ENCODE peak calls at places on chromosomes 11 and 22, in eight cellular contexts. One of them, this sample, is unnamed.

GRCh38 chr22:26975381-26975780 is 318.0 kb downstream of the MIAT start:
- DNase-seq in stomach: no peak
- DNase-seq in Panc1: no peak
- DNase-seq in SK-N-SH: no peak
- DNase-seq in endothelial cell of umbilical vein: no peak
- DNase-seq in HCT116: no peak
- DNase-seq in HepG2: no peak
- DNase-seq in GM12891: no peak
- DNase-seq in this sample: no peak

GRCh38 chr11:15920856-15921629 is 435.3 kb downstream of the SOX6 start:
- DNase-seq in endothelial cell of umbilical vein: no peak
- DNase-seq in GM12891: no peak
- DNase-seq in stomach: no peak
- DNase-seq in HepG2: no peak
- DNase-seq in HCT116: no peak
- DNase-seq in SK-N-SH: no peak
- DNase-seq in Panc1: no peak
- DNase-seq in this sample: no peak

GRCh38 chr11:87148749-87149148 is 111.0 kb downstream of the TMEM135 start:
- DNase-seq in stomach: no peak
- DNase-seq in endothelial cell of umbilical vein: no peak
- DNase-seq in HCT116: no peak
- DNase-seq in GM12891: no peak
- DNase-seq in SK-N-SH: no peak
- DNase-seq in Panc1: no peak
- DNase-seq in HepG2: no peak
- DNase-seq in this sample: no peak

GRCh38 chr22:50406416-50407170 is 63.5 kb downstream of the PPP6R2 start:
- DNase-seq in SK-N-SH: no peak
- DNase-seq in HepG2: no peak
- DNase-seq in endothelial cell of umbilical vein: no peak
- DNase-seq in stomach: no peak
- DNase-seq in HCT116: no peak
- DNase-seq in Panc1: no peak
- DNase-seq in GM12891: no peak
- DNase-seq in this sample: no peak

GRCh38 chr11:47355283-47356128 is 3.0 kb upstream of the MYBPC3 start:
- DNase-seq in HepG2: peak; percentile 86
- DNase-seq in stomach: peak; percentile 97
- DNase-seq in endothelial cell of umbilical vein: peak; percentile 92
- DNase-seq in Panc1: peak; percentile 79
- DNase-seq in SK-N-SH: peak; percentile 93
- DNase-seq in HCT116: peak; percentile 92
- DNase-seq in GM12891: no peak
- DNase-seq in this sample: peak; percentile 97

GRCh38 chr11:121961228-121961860 is 154.7 kb downstream of the BLID start:
- DNase-seq in SK-N-SH: no peak
- DNase-seq in Panc1: no peak
- DNase-seq in stomach: no peak
- DNase-seq in endothelial cell of umbilical vein: no peak
- DNase-seq in GM12891: no peak
- DNase-seq in HepG2: no peak
- DNase-seq in HCT116: no peak
- DNase-seq in this sample: no peak

GRCh38 chr11:77039491-77040400 is 5.5 kb downstream of the B3GNT6 start:
- DNase-seq in Panc1: no peak
- DNase-seq in endothelial cell of umbilical vein: peak; percentile 53
- DNase-seq in HepG2: no peak
- DNase-seq in SK-N-SH: peak; percentile 81
- DNase-seq in stomach: no peak
- DNase-seq in GM12891: peak; percentile 46
- DNase-seq in HCT116: no peak
- DNase-seq in this sample: peak; percentile 74

GRCh38 chr11:35662061-35662648 is 420 bp upstream of the TRIM44 start:
- DNase-seq in stomach: no peak
- DNase-seq in SK-N-SH: peak; percentile 15
- DNase-seq in HCT116: no peak
- DNase-seq in HepG2: peak; percentile 92
- DNase-seq in endothelial cell of umbilical vein: no peak
- DNase-seq in GM12891: peak; percentile 7
- DNase-seq in Panc1: no peak
- DNase-seq in this sample: peak; percentile 19

GRCh38 chr11:106466441-106467190 is 389.2 kb downstream of the AASDHPPT start:
- DNase-seq in stomach: no peak
- DNase-seq in HCT116: no peak
- DNase-seq in Panc1: no peak
- DNase-seq in endothelial cell of umbilical vein: no peak
- DNase-seq in GM12891: no peak
- DNase-seq in HepG2: peak; percentile 36
- DNase-seq in SK-N-SH: no peak
- DNase-seq in this sample: no peak

GRCh38 chr11:120689591-120689990 is 178.0 kb downstream of the GRIK4 start:
- DNase-seq in endothelial cell of umbilical vein: no peak
- DNase-seq in GM12891: no peak
- DNase-seq in HepG2: no peak
- DNase-seq in HCT116: no peak
- DNase-seq in SK-N-SH: no peak
- DNase-seq in stomach: no peak
- DNase-seq in Panc1: no peak
- DNase-seq in this sample: no peak

GRCh38 chr11:83047515-83048225 is 24.0 kb downstream of the RAB30 start:
- DNase-seq in GM12891: no peak
- DNase-seq in endothelial cell of umbilical vein: peak; percentile 79
- DNase-seq in HepG2: no peak
- DNase-seq in Panc1: no peak
- DNase-seq in stomach: no peak
- DNase-seq in HCT116: no peak
- DNase-seq in SK-N-SH: no peak
- DNase-seq in this sample: no peak

GRCh38 chr11:83056204-83056603 is 15.5 kb downstream of the RAB30 start:
- DNase-seq in HepG2: no peak
- DNase-seq in SK-N-SH: no peak
- DNase-seq in HCT116: no peak
- DNase-seq in stomach: no peak
- DNase-seq in GM12891: no peak
- DNase-seq in Panc1: no peak
- DNase-seq in endothelial cell of umbilical vein: peak; percentile 65
- DNase-seq in this sample: no peak

GRCh38 chr11:83054904-83055380 is 16.8 kb downstream of the RAB30 start:
- DNase-seq in HCT116: no peak
- DNase-seq in GM12891: no peak
- DNase-seq in Panc1: no peak
- DNase-seq in HepG2: peak; percentile 24
- DNase-seq in stomach: no peak
- DNase-seq in endothelial cell of umbilical vein: no peak
- DNase-seq in SK-N-SH: no peak
- DNase-seq in this sample: no peak

GRCh38 chr11:83054001-83054400 is 17.7 kb downstream of the RAB30 start:
- DNase-seq in endothelial cell of umbilical vein: no peak
- DNase-seq in SK-N-SH: no peak
- DNase-seq in Panc1: no peak
- DNase-seq in stomach: no peak
- DNase-seq in HepG2: no peak
- DNase-seq in GM12891: no peak
- DNase-seq in HCT116: no peak
- DNase-seq in this sample: no peak

GRCh38 chr11:83051760-83052671 is 19.7 kb downstream of the RAB30 start:
- DNase-seq in HCT116: no peak
- DNase-seq in GM12891: no peak
- DNase-seq in SK-N-SH: no peak
- DNase-seq in stomach: no peak
- DNase-seq in HepG2: no peak
- DNase-seq in Panc1: peak; percentile 84
- DNase-seq in endothelial cell of umbilical vein: peak; percentile 94
- DNase-seq in this sample: no peak
- TF ChIP-seq POLR2AphosphoS5 in HCT116: no peak
- TF ChIP-seq POLR2AphosphoS5 in GM12891: no peak
- TF ChIP-seq POLR2AphosphoS5 in SK-N-SH: peak; percentile 55
- TF ChIP-seq POLR2AphosphoS5 in stomach: peak; percentile 92
- TF ChIP-seq POLR2AphosphoS5 in HepG2: no peak
- TF ChIP-seq POLR2AphosphoS5 in Panc1: peak; percentile 72
- TF ChIP-seq POLR2AphosphoS5 in endothelial cell of umbilical vein: no peak
- TF ChIP-seq POLR2AphosphoS5 in this sample: peak; percentile 79

GRCh38 chr11:83072689-83073242 is 1.1 kb upstream of the RAB30 start:
- DNase-seq in GM12891: no peak
- DNase-seq in SK-N-SH: no peak
- DNase-seq in stomach: no peak
- DNase-seq in HCT116: no peak
- DNase-seq in endothelial cell of umbilical vein: no peak
- DNase-seq in Panc1: no peak
- DNase-seq in HepG2: no peak
- DNase-seq in this sample: no peak
- TF ChIP-seq POLR2AphosphoS5 in GM12891: peak; percentile 42
- TF ChIP-seq POLR2AphosphoS5 in SK-N-SH: peak; percentile 16
- TF ChIP-seq POLR2AphosphoS5 in stomach: no peak
- TF ChIP-seq POLR2AphosphoS5 in HCT116: no peak
- TF ChIP-seq POLR2AphosphoS5 in endothelial cell of umbilical vein: peak; percentile 35
- TF ChIP-seq POLR2AphosphoS5 in Panc1: no peak
- TF ChIP-seq POLR2AphosphoS5 in HepG2: no peak
- TF ChIP-seq POLR2AphosphoS5 in this sample: no peak

GRCh38 chr11:560305-561147 is at the start of the genes LMNTD2 and RASSF7:
- DNase-seq in Panc1: no peak
- DNase-seq in HCT116: peak; percentile 76
- DNase-seq in GM12891: peak; percentile 100
- DNase-seq in SK-N-SH: peak; percentile 100
- DNase-seq in endothelial cell of umbilical vein: peak; percentile 80
- DNase-seq in stomach: peak; percentile 95
- DNase-seq in HepG2: peak; percentile 75
- DNase-seq in this sample: peak; percentile 95
- TF ChIP-seq POLR2AphosphoS5 in Panc1: peak; percentile 75
- TF ChIP-seq POLR2AphosphoS5 in HCT116: peak; percentile 82
- TF ChIP-seq POLR2AphosphoS5 in GM12891: no peak
- TF ChIP-seq POLR2AphosphoS5 in SK-N-SH: peak; percentile 35
- TF ChIP-seq POLR2AphosphoS5 in endothelial cell of umbilical vein: no peak
- TF ChIP-seq POLR2AphosphoS5 in stomach: peak; percentile 82
- TF ChIP-seq POLR2AphosphoS5 in HepG2: peak; percentile 32
- TF ChIP-seq POLR2AphosphoS5 in this sample: peak; percentile 92

DNA sequence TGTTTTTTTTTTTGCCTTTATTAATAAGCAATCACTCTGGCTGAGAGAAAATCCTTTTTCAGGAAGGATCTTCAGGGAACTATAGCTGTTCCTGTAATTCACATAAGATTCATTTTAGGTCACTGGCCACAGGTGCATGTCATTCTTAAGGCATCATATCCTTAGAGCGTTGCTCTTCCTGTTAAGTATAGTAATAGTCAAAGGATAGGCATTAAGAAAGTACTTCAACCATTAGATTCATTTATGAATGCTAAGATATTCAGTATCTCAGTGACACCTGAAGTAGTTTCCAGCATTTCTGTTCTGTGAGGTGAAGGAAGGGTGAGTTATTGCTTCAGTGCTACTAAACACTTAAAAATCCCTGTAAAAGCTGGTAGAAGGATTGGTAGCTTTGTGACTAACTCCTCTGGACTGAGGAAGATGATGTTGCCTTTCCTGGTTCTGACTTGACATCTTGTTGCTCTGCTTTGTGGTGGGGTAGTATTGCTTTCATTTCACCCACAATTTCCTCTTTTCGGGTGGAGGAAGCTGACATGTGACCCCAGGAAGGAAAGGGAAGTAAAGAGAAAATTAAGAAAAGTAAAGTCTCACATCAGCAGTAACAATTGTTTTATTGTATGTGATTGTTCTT is 34.7 kb downstream of the RNF169 start:
- DNase-seq in SK-N-SH: no peak
- DNase-seq in stomach: no peak
- DNase-seq in endothelial cell of umbilical vein: peak; percentile 79
- DNase-seq in Panc1: no peak
- DNase-seq in HepG2: no peak
- DNase-seq in HCT116: peak; percentile 8
- DNase-seq in GM12891: peak; percentile 18
- DNase-seq in this sample: no peak
- TF ChIP-seq POLR2AphosphoS5 in SK-N-SH: no peak
- TF ChIP-seq POLR2AphosphoS5 in stomach: peak; percentile 19
- TF ChIP-seq POLR2AphosphoS5 in endothelial cell of umbilical vein: peak; percentile 70
- TF ChIP-seq POLR2AphosphoS5 in Panc1: no peak
- TF ChIP-seq POLR2AphosphoS5 in HepG2: no peak
- TF ChIP-seq POLR2AphosphoS5 in HCT116: no peak
- TF ChIP-seq POLR2AphosphoS5 in GM12891: no peak
- TF ChIP-seq POLR2AphosphoS5 in this sample: no peak

DNA sequence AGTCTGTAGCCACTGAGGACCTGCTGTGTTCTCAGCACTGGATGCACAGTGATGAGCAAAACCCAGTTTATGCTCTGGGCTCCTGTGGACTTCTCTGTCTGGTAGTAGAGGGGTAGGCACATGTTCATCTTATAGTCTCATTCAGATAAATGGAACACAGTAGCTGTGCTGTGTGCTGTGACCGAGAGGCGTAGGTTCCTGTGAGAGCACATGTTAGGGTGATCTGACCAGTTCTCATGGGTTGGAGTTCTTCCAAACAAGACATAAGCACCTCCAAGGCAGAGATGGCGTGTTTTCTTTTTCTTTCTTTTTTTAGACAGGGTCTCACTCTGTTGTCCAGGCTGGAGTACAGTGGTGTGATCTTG is 154.8 kb upstream of the RASSF10 start:
- DNase-seq in GM12891: no peak
- DNase-seq in HepG2: no peak
- DNase-seq in endothelial cell of umbilical vein: no peak
- DNase-seq in SK-N-SH: no peak
- DNase-seq in HCT116: no peak
- DNase-seq in stomach: no peak
- DNase-seq in Panc1: no peak
- DNase-seq in this sample: no peak
- TF ChIP-seq POLR2AphosphoS5 in GM12891: no peak
- TF ChIP-seq POLR2AphosphoS5 in HepG2: no peak
- TF ChIP-seq POLR2AphosphoS5 in endothelial cell of umbilical vein: no peak
- TF ChIP-seq POLR2AphosphoS5 in SK-N-SH: no peak
- TF ChIP-seq POLR2AphosphoS5 in HCT116: no peak
- TF ChIP-seq POLR2AphosphoS5 in stomach: no peak
- TF ChIP-seq POLR2AphosphoS5 in Panc1: no peak
- TF ChIP-seq POLR2AphosphoS5 in this sample: no peak

GRCh38 chr22:23649071-23649501 is 17.0 kb upstream of the DRICH1 start:
- DNase-seq in stomach: no peak
- DNase-seq in endothelial cell of umbilical vein: no peak
- DNase-seq in GM12891: no peak
- DNase-seq in SK-N-SH: no peak
- DNase-seq in HCT116: no peak
- DNase-seq in HepG2: no peak
- DNase-seq in Panc1: no peak
- DNase-seq in this sample: no peak

GRCh38 chr22:23652286-23652685 is 20.2 kb upstream of the DRICH1 start:
- DNase-seq in endothelial cell of umbilical vein: no peak
- DNase-seq in Panc1: no peak
- DNase-seq in HCT116: no peak
- DNase-seq in HepG2: no peak
- DNase-seq in SK-N-SH: no peak
- DNase-seq in GM12891: no peak
- DNase-seq in stomach: no peak
- DNase-seq in this sample: no peak

GRCh38 chr22:23655891-23656475 is 23.9 kb upstream of the DRICH1 start:
- DNase-seq in SK-N-SH: no peak
- DNase-seq in Panc1: no peak
- DNase-seq in endothelial cell of umbilical vein: no peak
- DNase-seq in HepG2: no peak
- DNase-seq in GM12891: no peak
- DNase-seq in stomach: no peak
- DNase-seq in HCT116: no peak
- DNase-seq in this sample: no peak

GRCh38 chr22:23652711-23653110 is 20.6 kb upstream of the DRICH1 start:
- DNase-seq in HepG2: no peak
- DNase-seq in GM12891: no peak
- DNase-seq in HCT116: no peak
- DNase-seq in stomach: no peak
- DNase-seq in Panc1: no peak
- DNase-seq in SK-N-SH: no peak
- DNase-seq in endothelial cell of umbilical vein: no peak
- DNase-seq in this sample: no peak

GRCh38 chr22:23651676-23652075 is 19.6 kb upstream of the DRICH1 start:
- DNase-seq in stomach: no peak
- DNase-seq in Panc1: no peak
- DNase-seq in HepG2: no peak
- DNase-seq in endothelial cell of umbilical vein: no peak
- DNase-seq in SK-N-SH: no peak
- DNase-seq in HCT116: no peak
- DNase-seq in GM12891: no peak
- DNase-seq in this sample: no peak
- TF ChIP-seq POLR2AphosphoS5 in stomach: no peak
- TF ChIP-seq POLR2AphosphoS5 in Panc1: no peak
- TF ChIP-seq POLR2AphosphoS5 in HepG2: no peak
- TF ChIP-seq POLR2AphosphoS5 in endothelial cell of umbilical vein: no peak
- TF ChIP-seq POLR2AphosphoS5 in SK-N-SH: no peak
- TF ChIP-seq POLR2AphosphoS5 in HCT116: no peak
- TF ChIP-seq POLR2AphosphoS5 in GM12891: no peak
- TF ChIP-seq POLR2AphosphoS5 in this sample: no peak

This sample was measured in transverse colon.